ENCODE peak calls at places on chromosomes 16 and 17, in four cellular contexts. X, U, N and H are unnamed samples.

GRCh38 chr16:55821210-55821609 is 11.7 kb downstream of the CES1 start:
- DNase-seq in X (no peak), N (no peak), U (no peak), H (no peak)

GRCh38 chr16:56932588-56933265 is 785 bp downstream of the HERPUD1 start:
- DNase-seq in U (peak), N (no peak), X (peak), H (peak)

GRCh38 chr16:4123617-4124300 is 7.5 kb upstream of the ADCY9 start:
- DNase-seq in U (no peak), N (peak), X (peak), H (no peak)

GRCh38 chr16:24609740-24610420 is 70.5 kb downstream of the RBBP6 start:
- DNase-seq in X (peak), U (peak), N (no peak), H (peak)

GRCh38 chr16:65119905-65120341 is 1.9 kb downstream of the CDH11 start:
- DNase-seq in U (no peak), N (no peak), X (peak), H (peak)

GRCh38 chr17:49371178-49371834 is 9.3 kb upstream of the ZNF652 start:
- DNase-seq in U (no peak), X (no peak), N (no peak), H (peak)

GRCh38 chr17:6162892-6163291 is 92.7 kb downstream of the WSCD1 start:
- DNase-seq in N (no peak), X (no peak), U (no peak), H (no peak)

GRCh38 chr17:45740553-45741330 is 43.4 kb upstream of the CRHR1 start:
- DNase-seq in U (no peak), X (no peak), N (no peak), H (peak)

GRCh38 chr17:48392836-48393235 is 37.2 kb downstream of the SKAP1 start:
- DNase-seq in U (no peak), X (no peak), N (no peak), H (no peak)

GRCh38 chr16:14649816-14650215 is 17.1 kb downstream of the BFAR start:
- DNase-seq in N (no peak), U (no peak), X (no peak), H (no peak)

GRCh38 chr17:76080934-76081287 is 1.9 kb downstream of the ZACN start:
- DNase-seq in N (no peak), X (no peak), U (no peak), H (no peak)

GRCh38 chr17:80152057-80152831 is 5.3 kb upstream of the EIF4A3 start:
- DNase-seq in X (peak), U (no peak), N (no peak), H (no peak)

GRCh38 chr17:18362509-18363020 is 785 bp downstream of the SHMT1 start:
- DNase-seq in U (peak), N (no peak), X (no peak), H (peak)

GRCh38 chr16:85252461-85252860 is 140.2 kb upstream of the CIBAR2 start:
- DNase-seq in U (no peak), X (no peak), N (no peak), H (no peak)

GRCh38 chr16:83701494-83701893 is 106.3 kb upstream of the HSBP1 start:
- DNase-seq in U (no peak), X (no peak), N (peak), H (peak)

GRCh38 chr16:3444032-3444388 is 530 bp downstream of the NAA60 start:
- DNase-seq in X (peak), U (no peak), N (peak), H (no peak)

GRCh38 chr16:51391798-51392511 is 240.9 kb upstream of the SALL1 start:
- DNase-seq in U (no peak), X (no peak), N (no peak), H (peak)

GRCh38 chr16:67869653-67870052 is 3.2 kb upstream of the EDC4 start:
- DNase-seq in X (no peak), U (no peak), N (no peak), H (no peak)

GRCh38 chr16:85396879-85397871 is 215.9 kb upstream of the GSE1 start:
- DNase-seq in X (no peak), U (peak), N (no peak), H (peak)

GRCh38 chr17:49021095-49021767 is 24.0 kb downstream of the IGF2BP1 start:
- DNase-seq in N (no peak), U (no peak), X (no peak), H (no peak)

GRCh38 chr17:36074365-36074764 is 10.3 kb downstream of the CCL18 start:
- DNase-seq in N (no peak), X (no peak), U (no peak), H (no peak)

GRCh38 chr16:56600398-56600999 is 7.9 kb upstream of the MT2A start:
- DNase-seq in X (no peak), U (peak), N (no peak), H (peak)

GRCh38 chr16:73066321-73066926 is 18.5 kb upstream of the ZFHX3 start:
- DNase-seq in X (no peak), U (no peak), N (no peak), H (no peak)

GRCh38 chr17:9767432-9767991 is 23.9 kb downstream of the DHRS7C start:
- DNase-seq in U (no peak), X (no peak), N (no peak), H (no peak)

GRCh38 chr16:14502932-14503741 is 126.9 kb downstream of the PARN start:
- DNase-seq in X (no peak), U (no peak), N (peak), H (no peak)

GRCh38 chr17:13353590-13353989 is 248.1 kb downstream of the HS3ST3A1 start:
- DNase-seq in U (no peak), N (no peak), X (no peak), H (no peak)

GRCh38 chr16:71559855-71560254 is 17.0 kb downstream of the TAT start:
- DNase-seq in U (no peak), N (no peak), X (no peak), H (no peak)

GRCh38 chr16:68066763-68067162 is 18.4 kb upstream of the NFATC3 start:
- DNase-seq in X (no peak), U (no peak), N (no peak), H (no peak)

DNA sequence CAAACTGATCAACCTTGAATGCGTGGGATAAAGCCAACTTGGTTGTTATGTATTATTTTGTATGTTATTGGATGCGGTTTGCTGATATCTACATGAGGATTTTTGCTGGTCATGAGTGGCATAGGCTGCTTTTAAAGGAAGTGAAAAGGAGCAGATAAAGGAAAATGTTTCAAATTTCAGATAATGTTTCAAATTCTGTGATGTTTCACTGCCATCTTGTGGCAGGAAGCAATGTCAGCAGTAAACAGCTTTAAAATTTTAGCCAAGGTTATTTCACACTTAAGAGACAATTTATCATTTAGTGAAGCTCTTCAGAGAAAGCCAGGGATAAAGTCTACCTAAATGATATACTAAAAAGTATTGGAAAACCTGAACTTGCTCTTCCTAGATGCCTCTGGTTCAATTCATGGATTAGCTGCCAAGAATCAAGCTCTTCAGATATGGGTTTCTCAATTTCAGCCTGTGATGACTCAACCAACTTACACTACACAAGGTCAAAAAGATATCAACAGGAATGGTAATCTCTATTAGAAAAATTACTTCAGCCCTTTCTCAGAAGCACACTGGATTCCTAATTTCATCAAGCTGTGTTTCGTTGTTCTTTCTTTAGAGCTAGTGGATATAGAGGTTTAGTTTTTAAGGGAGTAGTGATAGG is 136.0 kb upstream of the C17orf78 start:
- DNase-seq in U (no peak), N (no peak), X (no peak), H (no peak)
- TF ChIP-seq CTCF in U (no peak), N (peak), X (peak), H (peak)

GRCh38 chr16:59848314-59848713 is 1114.2 kb upstream of the GOT2 start:
- DNase-seq in N (no peak), U (no peak), X (no peak), H (no peak)
- TF ChIP-seq CTCF in N (no peak), U (no peak), X (no peak), H (no peak)

DNA sequence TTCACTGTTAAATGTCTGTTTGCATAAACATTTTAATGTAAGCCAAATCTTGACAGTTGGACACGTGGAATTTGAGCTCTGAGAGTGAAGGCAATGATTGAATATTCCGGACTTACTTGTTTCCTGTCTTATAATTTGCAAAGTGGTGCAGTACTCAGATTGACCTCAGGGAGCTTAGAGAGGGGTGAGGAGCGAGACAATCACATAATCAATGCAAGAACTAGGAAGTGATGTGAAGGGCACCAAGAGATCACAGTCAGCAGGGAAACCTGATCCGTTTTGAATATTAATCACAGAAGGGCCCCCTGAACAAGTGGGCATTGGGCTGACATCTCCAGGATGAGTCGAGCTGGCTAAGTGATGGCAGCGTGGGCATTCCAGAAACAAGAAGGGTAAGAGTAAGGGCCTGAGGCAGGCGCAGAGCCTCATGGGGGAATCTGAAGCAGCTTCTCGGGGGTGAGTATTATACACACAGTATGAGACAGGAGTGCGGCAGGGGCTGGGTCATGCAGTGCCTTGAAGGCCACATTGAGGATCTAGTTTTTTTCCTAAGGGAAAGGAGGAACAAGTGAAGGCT is 26.1 kb downstream of the TEX2 start:
- DNase-seq in U (no peak), N (no peak), X (no peak), H (no peak)
- TF ChIP-seq CTCF in U (no peak), N (peak), X (peak), H (peak)

DNA sequence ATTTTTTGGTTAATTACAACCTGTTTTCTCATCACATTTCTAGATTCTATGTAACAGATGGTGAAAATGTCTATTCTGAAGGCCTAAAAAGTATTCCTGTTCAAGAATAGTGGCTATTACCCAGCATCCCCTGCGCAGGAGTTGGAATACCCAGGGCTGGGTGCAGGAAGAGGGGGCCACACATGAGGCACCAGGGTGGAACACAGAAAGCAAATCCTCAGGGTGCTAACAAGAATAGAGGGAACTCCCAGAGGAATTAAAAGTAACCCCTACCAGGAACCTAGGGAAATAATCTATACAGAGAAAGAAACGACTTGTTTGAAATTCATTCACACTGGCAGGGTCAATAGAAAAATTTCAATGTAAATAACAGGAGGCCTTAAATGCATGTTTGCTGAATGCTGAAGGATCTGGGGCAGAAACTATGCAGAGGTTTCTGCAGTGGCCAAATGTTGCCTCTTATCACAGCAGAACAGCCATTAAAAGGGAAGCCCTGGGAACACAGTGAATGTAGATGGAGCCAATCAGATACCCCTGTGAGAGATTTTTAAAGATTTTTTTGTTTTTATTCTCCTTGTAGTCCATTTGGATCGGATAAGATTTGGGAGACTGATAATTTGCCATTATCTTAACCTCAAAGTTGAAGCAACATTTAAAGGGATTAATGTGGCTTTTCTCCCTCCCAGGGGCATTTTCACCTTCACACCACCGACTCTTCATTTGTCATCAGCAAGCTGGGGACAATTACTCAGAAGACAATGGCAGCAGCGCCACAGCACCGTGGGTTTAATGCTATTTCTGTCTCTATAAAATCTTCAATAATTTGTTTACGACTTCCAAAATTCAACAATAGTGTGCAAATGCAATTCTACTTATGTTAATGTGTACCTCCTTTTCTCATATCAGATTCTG is 196.0 kb upstream of the PSMD7 start:
- DNase-seq in N (no peak), X (no peak), U (no peak), H (no peak)
- TF ChIP-seq CTCF in N (no peak), X (no peak), U (no peak), H (no peak)

GRCh38 chr16:583815-584591 is 5.9 kb upstream of the RAB40C start:
- DNase-seq in N (no peak), X (no peak), U (peak), H (no peak)

GRCh38 chr16:582218-582613 is 7.7 kb upstream of the RAB40C start:
- DNase-seq in X (no peak), N (no peak), U (no peak), H (no peak)

GRCh38 chr16:580946-581498 is 8.8 kb upstream of the RAB40C start:
- DNase-seq in U (peak), X (no peak), N (no peak), H (no peak)

GRCh38 chr16:583470-583814 is 6.4 kb upstream of the RAB40C start:
- DNase-seq in U (no peak), X (no peak), N (no peak), H (no peak)

GRCh38 chr16:582614-583331 is 7.1 kb upstream of the RAB40C start:
- DNase-seq in U (peak), N (no peak), X (no peak), H (no peak)
- TF ChIP-seq CTCF in U (no peak), N (no peak), X (no peak), H (no peak)

DNA sequence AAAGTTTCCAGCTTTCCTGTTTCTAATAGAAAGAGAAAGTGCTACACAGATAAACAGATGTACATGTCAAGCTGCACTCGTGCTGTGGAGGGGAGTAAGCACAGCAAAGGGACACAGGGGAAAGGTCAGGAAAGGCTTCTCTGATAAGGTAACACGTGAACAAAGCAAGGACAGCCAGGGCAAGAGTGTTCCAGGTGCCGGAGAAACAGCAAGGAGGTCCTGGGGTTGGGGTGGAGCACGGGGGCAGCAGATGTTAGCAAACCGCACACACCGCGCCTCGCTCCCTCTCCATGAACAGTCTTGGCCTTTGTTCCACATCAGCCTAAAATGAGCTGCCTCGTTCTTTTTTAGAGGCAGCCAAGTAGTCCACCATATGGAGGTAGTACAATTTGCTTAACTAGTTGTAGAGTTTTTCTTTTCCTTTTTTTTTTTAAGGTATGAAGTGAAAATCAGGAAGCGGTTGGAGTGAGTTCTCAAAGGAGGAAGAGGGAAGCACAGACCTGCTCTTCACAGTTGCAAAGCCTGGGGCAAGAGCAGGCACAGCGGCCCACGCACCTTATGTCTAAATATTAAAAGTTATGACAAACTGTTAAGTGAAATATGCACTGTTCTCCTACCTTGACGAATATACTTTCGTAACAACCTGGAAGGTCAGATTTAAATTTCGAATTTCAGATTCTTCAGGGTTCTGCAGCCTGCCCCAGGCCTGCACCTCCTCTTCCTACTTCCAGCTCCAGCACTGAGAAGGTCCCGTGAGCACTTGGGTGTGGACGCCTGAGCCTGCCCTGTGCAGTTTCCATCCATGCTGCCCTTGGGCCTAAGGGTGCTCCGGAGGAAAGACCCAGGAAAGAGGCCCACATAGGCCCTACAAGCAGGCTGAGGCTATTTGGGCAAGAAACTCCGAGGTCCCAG is 41.5 kb upstream of the RPH3AL start:
- DNase-seq in U (no peak), X (no peak), N (no peak), H (no peak)
- TF ChIP-seq CTCF in U (no peak), X (no peak), N (no peak), H (no peak)